ENCODE peak calls at places on chromosomes 1 and 21, in six cellular contexts. D is body of pancreas; S is CD8-positive, alpha-beta T cell; Y is heart right ventricle; J is fibroblast of lung; T is neural progenitor cell. G is an unnamed sample.

GRCh38 chr1:44108241-44108640 is 10.4 kb upstream of the KLF17 start:
- DNase-seq in S (no peak), J (peak), D (no peak), T (no peak), Y (no peak), G (no peak)

GRCh38 chr1:1230656-1231399 is 973 bp downstream of the SDF4 start:
- DNase-seq in Y (no peak), J (peak), D (peak), T (no peak), S (no peak), G (no peak)

GRCh38 chr1:79055856-79056255 is 49.3 kb upstream of the ADGRL4 start:
- DNase-seq in D (no peak), Y (no peak), T (no peak), J (no peak), S (no peak), G (no peak)

GRCh38 chr1:114755006-114755936 is 2.5 kb downstream of the CSDE1 start:
- DNase-seq in J (no peak), D (no peak), S (no peak), Y (no peak), T (no peak), G (no peak)

GRCh38 chr1:61220531-61220930 is 138.2 kb downstream of the NFIA start:
- DNase-seq in T (no peak), Y (no peak), D (no peak), J (peak), S (no peak), G (no peak)

GRCh38 chr1:46488343-46489168 is 1.1 kb upstream of the DMBX1 start:
- DNase-seq in D (no peak), T (peak), J (peak), Y (no peak), S (no peak), G (no peak)

GRCh38 chr1:64550505-64550904 is 80.6 kb downstream of the CACHD1 start:
- DNase-seq in Y (no peak), S (no peak), J (no peak), D (no peak), T (no peak), G (peak)

GRCh38 chr1:94017155-94017829 is 103.7 kb downstream of the ABCA4 start:
- DNase-seq in Y (no peak), J (no peak), S (no peak), D (no peak), T (no peak), G (peak)

GRCh38 chr1:61980561-61980960 is 214.1 kb upstream of the L1TD1 start:
- DNase-seq in T (peak), D (no peak), Y (no peak), J (peak), S (no peak), G (no peak)

GRCh38 chr1:28508435-28508754 is 2.6 kb downstream of the RCC1 start:
- DNase-seq in J (no peak), Y (no peak), T (peak), D (no peak), S (no peak), G (no peak)

GRCh38 chr21:31351438-31351837 is 7.4 kb upstream of the TIAM1 start:
- DNase-seq in Y (no peak), S (no peak), D (no peak), J (peak), T (no peak), G (no peak)

GRCh38 chr1:29457496-29458368 is 221.4 kb downstream of the PTPRU start:
- DNase-seq in D (no peak), Y (no peak), J (no peak), T (no peak), S (no peak), G (no peak)

GRCh38 chr1:1511533-1512285 is at the start of gene ATAD3A:
- DNase-seq in T (peak), D (peak), J (peak), S (peak), Y (peak), G (peak)

GRCh38 chr1:115239148-115239820 is 98.8 kb downstream of the NGF start:
- DNase-seq in D (no peak), T (no peak), Y (no peak), J (peak), S (no peak), G (no peak)

GRCh38 chr1:86224651-86225050 is 68.1 kb upstream of the COL24A1 start:
- DNase-seq in T (no peak), J (no peak), S (no peak), D (no peak), Y (no peak), G (no peak)

GRCh38 chr1:58524353-58524945 is 22.1 kb downstream of the OMA1 start:
- DNase-seq in S (no peak), T (no peak), Y (no peak), J (peak), D (no peak), G (no peak)

GRCh38 chr1:153626929-153627796 is at the start of gene S100A13:
- DNase-seq in Y (peak), D (peak), J (peak), T (peak), S (no peak), G (no peak)

DNA sequence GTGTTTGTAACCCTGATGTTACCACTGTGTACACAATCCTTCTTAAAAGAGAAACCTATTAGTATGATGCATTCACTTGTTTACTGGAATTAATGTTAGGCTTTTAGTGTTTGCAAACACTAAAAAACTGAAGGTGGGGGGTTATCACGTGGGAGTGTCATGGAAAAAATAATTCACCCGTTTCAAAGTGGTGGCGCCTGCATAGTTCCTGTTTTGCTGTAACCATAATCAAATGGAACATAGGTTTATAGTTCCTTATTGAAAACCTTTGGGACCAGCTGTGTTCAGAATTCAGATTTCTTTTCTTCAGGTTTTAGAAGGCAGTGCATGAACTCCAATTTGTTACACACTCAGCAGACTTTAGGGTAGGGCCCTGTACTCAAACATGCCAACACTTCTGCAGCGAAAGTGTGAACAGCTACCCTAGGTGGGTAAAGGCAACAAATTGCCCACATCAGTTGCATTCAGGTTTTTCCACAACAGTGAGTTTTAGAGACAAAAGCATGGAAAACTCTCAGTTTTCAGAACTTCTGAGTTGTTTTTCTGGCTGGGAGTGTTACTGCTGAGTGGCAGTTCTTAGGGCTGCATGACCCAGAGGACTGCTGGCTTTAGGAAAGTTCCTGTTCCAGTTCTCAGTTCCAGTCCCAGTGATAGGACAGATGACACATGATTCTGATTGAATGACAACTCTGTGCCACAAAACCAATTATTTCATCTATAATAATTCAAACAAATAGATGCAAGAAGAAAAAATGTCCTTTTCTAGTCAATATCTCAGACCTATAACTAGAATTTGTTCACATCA is 29.1 kb upstream of the IVNS1ABP start:
- DNase-seq in Y (no peak), T (no peak), S (no peak), J (no peak), D (no peak), G (no peak)
- H3K27ac ChIP-seq in Y (no peak), T (no peak), S (no peak), J (no peak), D (no peak), G (no peak)

GRCh38 chr1:8569242-8569641 is 248.2 kb downstream of the RERE start:
- DNase-seq in Y (no peak), J (no peak), T (no peak), D (no peak), S (no peak), G (no peak)

GRCh38 chr1:8568837-8569236 is 248.6 kb downstream of the RERE start:
- DNase-seq in D (no peak), T (no peak), J (no peak), Y (no peak), S (no peak), G (no peak)

GRCh38 chr1:8572106-8572505 is 245.3 kb downstream of the RERE start:
- DNase-seq in Y (no peak), J (peak), T (no peak), D (no peak), S (no peak), G (no peak)

GRCh38 chr1:8570435-8570834 is 247.0 kb downstream of the RERE start:
- DNase-seq in D (no peak), T (no peak), S (no peak), J (no peak), Y (no peak), G (no peak)

DNA sequence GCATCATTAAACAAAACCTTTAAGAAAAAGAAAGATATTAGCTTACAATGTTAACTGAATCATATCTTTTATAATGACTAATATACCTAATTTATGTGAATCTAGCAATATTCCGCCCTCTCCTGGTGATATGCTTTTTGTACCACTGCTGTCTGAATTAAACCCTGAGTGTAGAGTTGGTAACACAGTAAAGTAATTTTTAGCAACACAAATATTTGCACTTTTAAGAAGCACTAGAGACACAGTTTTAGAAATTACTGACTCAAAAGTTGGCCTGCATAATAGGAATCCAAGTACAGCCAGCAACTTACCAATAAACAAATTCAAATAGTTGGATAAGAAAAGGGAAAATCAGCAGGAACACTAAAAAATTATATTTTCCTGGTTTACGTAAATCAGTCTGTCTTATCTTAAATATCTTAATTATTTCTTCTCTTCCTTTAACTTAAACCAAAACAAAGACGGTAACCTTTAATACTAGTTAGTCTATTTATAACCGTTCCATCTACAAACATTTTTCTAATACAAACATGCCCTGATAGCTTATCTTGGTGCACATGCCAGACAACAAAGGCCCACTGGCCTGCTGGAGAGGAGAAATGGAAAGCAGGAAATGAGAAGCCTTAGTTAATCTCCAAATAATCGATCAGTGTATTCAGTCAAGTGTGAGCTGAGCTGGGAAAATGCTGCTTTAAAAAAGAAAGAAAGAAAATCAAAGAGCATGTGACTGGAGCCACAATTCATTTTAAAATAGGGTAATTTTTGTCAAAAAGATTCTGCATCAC is 246.0 kb downstream of the RERE start:
- DNase-seq in Y (no peak), T (peak), J (peak), D (peak), S (no peak), G (no peak)
- H3K27ac ChIP-seq in Y (peak), T (peak), J (peak), D (peak), S (no peak), G (no peak)

DNA sequence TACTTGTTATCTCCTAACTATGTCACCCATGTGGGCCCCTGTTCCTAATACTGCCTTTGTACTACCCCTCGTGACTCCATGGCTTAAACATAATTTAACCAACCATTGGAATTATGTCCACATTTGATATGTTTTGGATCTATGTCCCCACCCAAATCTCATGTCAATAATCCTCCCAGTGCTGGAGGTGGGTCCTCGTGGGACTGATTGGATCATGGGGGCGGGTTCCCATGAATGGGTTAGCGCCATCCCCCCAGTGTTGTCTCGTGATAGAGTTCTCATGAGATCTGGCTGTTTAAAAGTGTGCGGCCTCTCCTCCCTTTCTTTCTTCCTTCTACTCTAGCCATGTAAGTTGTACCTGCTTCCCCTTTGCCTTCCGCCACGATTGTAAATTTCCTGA is 9.8 kb downstream of the CBR1 start:
- DNase-seq in Y (no peak), J (no peak), D (no peak), T (no peak), S (no peak), G (no peak)
- H3K27ac ChIP-seq in Y (no peak), J (no peak), D (no peak), T (no peak), S (no peak), G (no peak)

GRCh38 chr1:167714851-167715652 is 6.7 kb upstream of the MPZL1 start:
- DNase-seq in D (peak), S (peak), J (peak), Y (peak), T (peak), G (peak)

GRCh38 chr1:167714098-167714850 is 7.5 kb upstream of the MPZL1 start:
- DNase-seq in J (peak), S (peak), Y (peak), T (peak), D (peak), G (peak)

GRCh38 chr1:167715653-167716302 is 6.0 kb upstream of the MPZL1 start:
- DNase-seq in J (peak), Y (no peak), D (no peak), S (no peak), T (no peak), G (no peak)

GRCh38 chr1:167711797-167712196 is 10.0 kb upstream of the MPZL1 start:
- DNase-seq in S (no peak), D (no peak), J (no peak), Y (no peak), T (no peak), G (no peak)

GRCh38 chr1:167713330-167714081 is 8.3 kb upstream of the MPZL1 start:
- DNase-seq in J (peak), S (no peak), Y (no peak), D (peak), T (peak), G (no peak)
- H3K27ac ChIP-seq in J (peak), S (peak), Y (peak), D (peak), T (no peak), G (peak)

DNA sequence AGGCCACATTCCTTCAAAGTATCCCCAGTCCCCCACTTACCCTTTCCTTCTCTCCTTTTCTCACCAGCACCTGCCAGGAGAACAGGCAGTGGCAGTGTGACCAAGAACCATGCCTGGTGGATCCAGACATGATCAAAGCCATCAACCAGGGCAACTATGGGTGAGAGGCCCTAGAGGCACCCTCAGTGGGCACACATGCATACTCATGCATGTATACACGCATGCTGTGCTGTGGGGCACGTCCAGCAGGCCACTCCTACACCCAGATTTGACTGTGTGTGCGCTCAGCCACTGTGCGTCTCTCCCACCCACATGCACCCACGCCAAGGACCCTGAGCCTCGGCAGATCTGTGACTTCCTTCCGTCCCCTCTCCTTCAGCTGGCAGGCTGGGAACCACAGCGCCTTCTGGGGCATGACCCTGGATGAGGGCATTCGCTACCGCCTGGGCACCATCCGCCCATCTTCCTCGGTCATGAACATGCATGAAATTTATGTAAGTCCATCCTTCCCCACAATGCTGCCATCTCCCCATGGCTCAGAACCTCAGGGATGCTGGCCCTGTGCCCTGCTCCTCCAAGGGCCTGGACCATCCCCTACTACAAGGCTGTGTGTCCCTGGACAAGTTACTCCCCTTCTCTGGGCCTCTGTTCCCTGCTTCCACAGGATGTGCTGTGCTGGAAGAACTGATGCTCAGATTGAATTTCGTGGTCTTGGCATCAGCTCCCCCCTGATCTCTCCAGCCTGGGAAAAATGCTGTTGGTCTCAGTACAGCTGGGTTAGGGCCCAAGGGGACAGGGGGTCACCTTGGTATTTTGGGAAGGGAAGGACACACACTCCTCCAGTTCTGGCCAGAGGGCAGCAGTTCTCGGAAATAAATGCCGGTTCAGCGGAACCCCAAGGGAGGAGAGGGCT is 7.0 kb downstream of the TINAGL1 start:
- DNase-seq in J (peak), T (no peak), Y (no peak), D (no peak), S (peak), G (no peak)
- H3K27ac ChIP-seq in J (no peak), T (no peak), Y (peak), D (peak), S (no peak), G (no peak)

GRCh38 chr1:218397752-218398339 is 52.7 kb downstream of the TGFB2 start:
- DNase-seq in D (no peak), J (no peak), T (no peak), S (no peak), Y (no peak), G (no peak)

GRCh38 chr1:218402771-218403110 is 57.6 kb downstream of the TGFB2 start:
- DNase-seq in S (no peak), Y (no peak), D (no peak), J (no peak), T (no peak), G (no peak)

GRCh38 chr1:218403300-218403699 is 58.2 kb downstream of the TGFB2 start:
- DNase-seq in S (no peak), J (no peak), Y (no peak), T (no peak), D (no peak), G (no peak)

GRCh38 chr1:218401896-218402770 is 57.0 kb downstream of the TGFB2 start:
- DNase-seq in T (no peak), D (no peak), S (no peak), J (peak), Y (no peak), G (no peak)

DNA sequence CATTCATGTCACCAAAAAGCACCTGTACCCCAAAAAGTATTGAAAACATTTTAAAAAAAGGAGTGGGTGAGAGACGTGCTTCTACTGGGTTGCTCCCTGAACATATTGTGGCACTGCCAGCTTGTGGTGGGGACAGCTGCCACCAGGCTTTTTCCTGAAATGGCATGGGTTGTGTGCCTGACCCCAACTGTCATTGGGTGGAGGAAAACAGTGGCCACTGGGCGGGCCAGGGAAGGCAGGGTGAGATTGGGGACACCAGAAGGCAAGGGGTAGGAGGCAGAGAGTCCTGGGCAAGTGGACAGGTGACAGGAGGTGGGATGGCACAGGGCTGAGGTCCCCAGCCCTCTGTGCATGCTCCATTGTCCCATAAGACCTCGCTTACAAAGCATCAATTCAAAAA is 55.5 kb downstream of the TGFB2 start:
- DNase-seq in D (no peak), S (no peak), T (no peak), J (no peak), Y (no peak), G (no peak)
- H3K27ac ChIP-seq in D (no peak), S (no peak), T (no peak), J (no peak), Y (no peak), G (no peak)

DNA sequence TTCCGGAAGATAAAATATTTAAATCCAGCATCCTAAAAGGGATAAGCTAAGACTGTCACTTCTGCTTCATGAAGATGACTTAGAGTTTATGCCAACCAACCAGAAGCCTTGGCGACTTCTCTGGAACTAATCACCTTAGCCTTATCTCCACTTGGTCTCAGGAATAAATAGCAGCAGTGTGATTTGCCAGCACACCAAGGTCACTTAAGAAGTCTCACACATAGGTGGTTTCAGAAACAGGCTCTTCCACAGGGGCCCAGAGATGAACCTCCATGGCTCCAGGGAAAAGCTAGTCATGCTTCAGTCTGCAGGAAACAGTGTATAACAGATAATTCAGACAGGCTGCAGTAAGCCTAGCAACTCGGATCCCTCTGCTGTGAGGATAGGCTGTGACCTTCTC is 84.8 kb downstream of the WLS start:
- DNase-seq in D (peak), S (no peak), T (no peak), Y (no peak), J (no peak), G (no peak)
- H3K27ac ChIP-seq in D (peak), S (no peak), T (no peak), Y (peak), J (no peak), G (no peak)

DNA sequence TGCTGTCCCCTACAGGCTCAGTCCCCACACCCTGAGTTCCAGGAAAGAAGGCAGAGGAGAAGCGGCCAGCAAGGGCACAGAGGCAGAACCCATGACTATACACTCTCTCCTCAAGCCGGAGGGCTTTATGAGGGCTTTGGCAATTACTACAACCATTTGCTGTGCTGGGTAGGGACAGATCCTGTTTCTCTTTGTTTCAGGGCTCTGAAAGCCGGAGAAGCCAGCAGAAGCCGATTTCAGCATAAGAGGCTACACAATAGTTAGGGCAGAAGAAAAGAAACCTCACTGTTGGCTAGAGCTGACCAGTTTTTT is 13.9 kb downstream of the GPR3 start:
- DNase-seq in D (no peak), S (no peak), T (peak), Y (no peak), J (no peak), G (no peak)
- H3K27ac ChIP-seq in D (peak), S (no peak), T (peak), Y (peak), J (no peak), G (no peak)

G was measured in CD4-positive, alpha-beta memory T cell.